ENCODE peak calls at places on chromosomes 2 and 18, in six cellular contexts. P, O, V, A, S and Y are unnamed samples.

GRCh38 chr2:21261591-21261990 is 137.8 kb downstream of the TDRD15 start:
- DNase-seq in P (no peak), O (no peak), V (no peak), A (no peak), S (no peak), Y (no peak)

GRCh38 chr2:15831150-15831549 is 109.2 kb upstream of the MYCN start:
- DNase-seq in P (no peak), O (no peak), V (no peak), A (no peak), S (no peak), Y (no peak)

GRCh38 chr2:233418052-233418760 is 63.9 kb downstream of the DGKD start:
- DNase-seq in P (no peak), O (no peak), V (no peak), A (no peak), S (no peak), Y (no peak)

GRCh38 chr18:44715245-44715644 is 34.6 kb downstream of the SETBP1 start:
- DNase-seq in P (peak; percentile 85), O (peak; percentile 93), V (no peak), A (no peak), S (no peak), Y (peak; percentile 74)

GRCh38 chr2:20184067-20184938 is 40.6 kb downstream of the SDC1 start:
- DNase-seq in P (peak; percentile 84), O (no peak), V (peak; percentile 9), A (peak; percentile 74), S (peak; percentile 10), Y (peak; percentile 26)

GRCh38 chr18:64678048-64678447 is 529.2 kb upstream of the LINC00305 start:
- DNase-seq in P (no peak), O (no peak), V (no peak), A (no peak), S (no peak), Y (no peak)

GRCh38 chr2:64491426-64491825 is 32.7 kb upstream of the AFTPH start:
- DNase-seq in P (peak; percentile 48), O (no peak), V (no peak), A (no peak), S (no peak), Y (no peak)

GRCh38 chr2:60479226-60480088 is 74.0 kb downstream of the BCL11A start:
- DNase-seq in P (no peak), O (no peak), V (no peak), A (no peak), S (no peak), Y (no peak)

GRCh38 chr2:37898448-37898847 is 26.6 kb upstream of the RMDN2 start:
- DNase-seq in P (no peak), O (no peak), V (no peak), A (no peak), S (no peak), Y (no peak)

GRCh38 chr2:37894601-37895000 is 30.5 kb upstream of the RMDN2 start:
- DNase-seq in P (peak; percentile 56), O (no peak), V (no peak), A (no peak), S (no peak), Y (no peak)

GRCh38 chr2:37897511-37897910 is 27.6 kb upstream of the RMDN2 start:
- DNase-seq in P (no peak), O (no peak), V (no peak), A (no peak), S (no peak), Y (no peak)

GRCh38 chr2:37895135-37895534 is 30.0 kb upstream of the RMDN2 start:
- DNase-seq in P (no peak), O (no peak), V (no peak), A (no peak), S (no peak), Y (no peak)

DNA sequence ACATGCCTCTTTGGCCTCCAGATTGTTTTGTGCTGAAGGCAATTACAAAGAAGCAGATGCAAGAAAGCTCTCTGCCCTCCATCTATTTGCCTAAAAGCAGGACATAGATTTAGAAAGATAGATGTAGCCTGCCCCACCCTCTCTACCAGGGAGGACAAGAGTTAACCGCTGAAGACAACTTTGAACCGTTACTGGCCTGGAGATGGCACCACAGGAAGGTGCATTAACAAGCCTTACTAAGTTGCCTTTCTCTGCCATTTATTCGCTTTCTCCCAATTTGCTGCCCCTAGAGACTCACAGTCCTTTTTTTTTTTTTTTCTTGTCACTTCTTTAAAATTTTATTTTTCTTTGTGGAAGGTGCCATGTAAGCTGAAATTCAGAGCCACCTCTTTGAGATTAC is 28.8 kb upstream of the RMDN2 start:
- DNase-seq in P (no peak), O (no peak), V (no peak), A (no peak), S (no peak), Y (no peak)
- TF ChIP-seq CTCF in P (no peak), O (no peak), V (no peak), A (peak; percentile 45), S (no peak), Y (no peak)

GRCh38 chr18:55515946-55516710 is 71.9 kb downstream of the TCF4 start:
- DNase-seq in P (peak; percentile 96), O (no peak), V (no peak), A (no peak), S (no peak), Y (no peak)
- H3K4me1 ChIP-seq in P (no peaks in the 10 kb centered on the region), O (peaks cover 4% of the 10 kb centered on the region), V (no peaks in the 10 kb centered on the region), A (no peaks in the 10 kb centered on the region), S (peaks cover 51% of the 10 kb centered on the region), Y (no peaks in the 10 kb centered on the region)

GRCh38 chr2:74513605-74514367 is 464 bp upstream of the TLX2 start:
- DNase-seq in P (no peak), O (peak; percentile 60), V (no peak), A (no peak), S (no peak), Y (no peak)
- H3K4me3 ChIP-seq in P (no peak overlapping the region), O (no peak overlapping the region), V (no peak overlapping the region), A (no peak overlapping the region), S (peak overlapping the region; percentile 29), Y (peak overlapping the region; percentile 19)

DNA sequence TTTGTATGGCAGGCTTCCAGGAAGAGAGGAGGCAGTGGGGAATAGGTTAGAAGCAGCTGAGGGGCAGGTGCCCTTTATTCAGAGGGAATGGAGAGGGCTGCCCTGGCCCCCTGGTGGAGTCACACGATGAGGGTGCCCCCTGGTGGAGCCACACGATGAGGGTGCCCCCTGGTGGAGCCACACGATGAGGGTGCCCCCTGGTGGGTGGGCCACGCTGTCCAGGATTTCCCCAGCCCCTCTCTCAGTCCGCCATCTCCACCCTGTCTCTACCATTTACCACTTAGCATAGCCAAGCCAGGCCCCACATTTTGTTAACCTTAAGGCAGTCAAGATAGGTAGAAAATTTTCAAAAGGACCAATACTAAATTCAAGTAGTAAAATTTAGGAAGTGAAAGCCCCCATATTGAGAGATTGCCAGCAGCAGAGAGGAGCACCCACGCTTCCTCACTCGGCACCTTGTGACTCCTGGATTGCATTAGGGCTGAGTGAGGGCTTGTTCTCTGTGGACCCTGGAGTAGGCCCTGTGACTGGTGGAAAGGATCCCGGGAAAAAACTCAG is 10.4 kb upstream of the FAM228A start:
- DNase-seq in P (no peak), O (no peak), V (no peak), A (no peak), S (peak; percentile 15), Y (no peak)
- TF ChIP-seq CTCF in P (peak; percentile 51), O (peak; percentile 43), V (peak; percentile 51), A (peak; percentile 41), S (peak; percentile 69), Y (peak; percentile 39)

DNA sequence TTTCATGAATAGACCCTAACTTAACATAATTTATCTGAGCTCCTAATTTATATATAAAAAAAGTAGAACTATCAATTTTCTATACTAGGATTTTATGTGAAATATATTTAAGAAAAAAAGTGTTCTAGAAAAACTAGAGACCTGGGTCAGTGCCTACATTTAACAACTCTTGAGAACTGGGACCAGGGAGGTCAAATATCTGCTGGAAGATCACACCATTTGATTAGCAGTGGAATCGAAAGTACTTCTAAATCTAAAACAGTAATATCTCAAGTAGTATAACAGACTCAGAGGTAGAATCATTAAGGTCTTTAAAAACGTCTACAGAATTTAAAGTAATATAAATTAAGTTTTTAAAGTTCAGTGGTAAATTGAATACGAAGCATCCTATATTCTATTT is 34.6 kb downstream of the PPP3R1 start:
- DNase-seq in P (no peak), O (no peak), V (no peak), A (no peak), S (no peak), Y (no peak)
- H3K4me1 ChIP-seq in P (no peaks in the 10 kb centered on the region), O (peaks cover 68% of the 10 kb centered on the region), V (peaks cover 10% of the 10 kb centered on the region), A (no peaks in the 10 kb centered on the region), S (peaks cover 67% of the 10 kb centered on the region), Y (no peaks in the 10 kb centered on the region)

GRCh38 chr2:225027061-225027762 is 15.1 kb downstream of the DOCK10 start:
- DNase-seq in P (no peak), O (no peak), V (no peak), A (no peak), S (no peak), Y (no peak)
- H3K4me3 ChIP-seq in P (no peak overlapping the region), O (no peak overlapping the region), V (no peak overlapping the region), A (no peak overlapping the region), S (no peak overlapping the region), Y (no peak overlapping the region)

GRCh38 chr18:54043484-54044256 is 180.8 kb downstream of the MBD2 start:
- DNase-seq in P (no peak), O (no peak), V (no peak), A (no peak), S (no peak), Y (no peak)
- TF ChIP-seq CTCF in P (no peak), O (no peak), V (peak; percentile 12), A (no peak), S (peak; percentile 37), Y (no peak)

DNA sequence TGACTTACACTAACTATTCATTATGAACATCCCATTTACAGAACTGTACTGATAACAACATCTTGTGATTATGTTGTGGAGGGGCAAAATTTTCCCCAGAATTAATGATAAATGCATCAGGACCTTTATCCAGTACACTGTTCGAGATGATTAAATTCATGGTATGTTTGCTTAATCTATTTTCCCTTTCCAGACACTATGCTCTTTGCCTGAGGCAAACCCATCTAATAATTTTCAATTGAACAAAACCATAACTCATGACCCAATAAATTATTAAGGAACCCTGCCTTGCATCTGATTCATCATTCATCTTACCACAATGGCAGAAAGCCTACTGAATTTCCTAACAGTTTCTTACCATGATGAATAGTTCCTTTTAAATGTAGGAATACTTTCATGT is 385.0 kb downstream of the DSEL start:
- DNase-seq in P (no peak), O (no peak), V (no peak), A (no peak), S (no peak), Y (no peak)
- H3K4me1 ChIP-seq in P (no peaks in the 10 kb centered on the region), O (no peaks in the 10 kb centered on the region), V (no peaks in the 10 kb centered on the region), A (peaks cover 8% of the 10 kb centered on the region), S (no peaks in the 10 kb centered on the region), Y (no peaks in the 10 kb centered on the region)